ENCODE peak calls at places on chromosomes 1 and 21, in five cellular contexts. A, E, V, T and D are unnamed samples.

GRCh38 chr1:32703479-32704291 is 1.1 kb upstream of the SYNC start:
- DNase-seq in A (no peak), E (no peak), V (peak; percentile 54), T (no peak), D (peak; percentile 22)

GRCh38 chr1:70436617-70437236 is 25.7 kb downstream of the CTH start:
- DNase-seq in A (no peak), E (no peak), V (no peak), T (no peak), D (no peak)

GRCh38 chr21:43903451-43904091 is 38.5 kb downstream of the AGPAT3 start:
- DNase-seq in A (peak; percentile 46), E (peak; percentile 30), V (no peak), T (no peak), D (no peak)

GRCh38 chr1:18945401-18945849 is 11.1 kb downstream of the IFFO2 start:
- DNase-seq in A (no peak), E (no peak), V (no peak), T (no peak), D (no peak)

GRCh38 chr1:60171793-60172192 is 98.2 kb upstream of the C1orf87 start:
- DNase-seq in A (no peak), E (no peak), V (no peak), T (no peak), D (no peak)

GRCh38 chr1:15099441-15100137 is 54.0 kb upstream of the TMEM51 start:
- DNase-seq in A (no peak), E (no peak), V (no peak), T (no peak), D (no peak)

GRCh38 chr1:111795401-111795800 is 39.7 kb downstream of the DDX20 start:
- DNase-seq in A (no peak), E (no peak), V (no peak), T (no peak), D (no peak)

GRCh38 chr1:161726631-161727342 is 5.4 kb downstream of the FCRLB start:
- DNase-seq in A (peak; percentile 78), E (peak; percentile 90), V (peak; percentile 80), T (peak; percentile 89), D (peak; percentile 90)

GRCh38 chr1:234968470-234968869 is 160.2 kb downstream of the TOMM20 start:
- DNase-seq in A (no peak), E (peak; percentile 15), V (no peak), T (no peak), D (no peak)

GRCh38 chr1:202155478-202156021 is 4.9 kb downstream of the PTPN7 start:
- DNase-seq in A (no peak), E (peak; percentile 50), V (peak; percentile 41), T (no peak), D (no peak)

GRCh38 chr21:37384416-37384815 is 17.8 kb downstream of the DYRK1A start:
- DNase-seq in A (no peak), E (no peak), V (no peak), T (no peak), D (no peak)

GRCh38 chr1:116360435-116361173 is 12.4 kb upstream of the ATP1A1 start:
- DNase-seq in A (no peak), E (no peak), V (no peak), T (peak; percentile 32), D (peak; percentile 22)
- TF ChIP-seq CTCF in A (peak; percentile 41), E (peak; percentile 12), V (peak; percentile 18), T (peak; percentile 12), D (no peak)

DNA sequence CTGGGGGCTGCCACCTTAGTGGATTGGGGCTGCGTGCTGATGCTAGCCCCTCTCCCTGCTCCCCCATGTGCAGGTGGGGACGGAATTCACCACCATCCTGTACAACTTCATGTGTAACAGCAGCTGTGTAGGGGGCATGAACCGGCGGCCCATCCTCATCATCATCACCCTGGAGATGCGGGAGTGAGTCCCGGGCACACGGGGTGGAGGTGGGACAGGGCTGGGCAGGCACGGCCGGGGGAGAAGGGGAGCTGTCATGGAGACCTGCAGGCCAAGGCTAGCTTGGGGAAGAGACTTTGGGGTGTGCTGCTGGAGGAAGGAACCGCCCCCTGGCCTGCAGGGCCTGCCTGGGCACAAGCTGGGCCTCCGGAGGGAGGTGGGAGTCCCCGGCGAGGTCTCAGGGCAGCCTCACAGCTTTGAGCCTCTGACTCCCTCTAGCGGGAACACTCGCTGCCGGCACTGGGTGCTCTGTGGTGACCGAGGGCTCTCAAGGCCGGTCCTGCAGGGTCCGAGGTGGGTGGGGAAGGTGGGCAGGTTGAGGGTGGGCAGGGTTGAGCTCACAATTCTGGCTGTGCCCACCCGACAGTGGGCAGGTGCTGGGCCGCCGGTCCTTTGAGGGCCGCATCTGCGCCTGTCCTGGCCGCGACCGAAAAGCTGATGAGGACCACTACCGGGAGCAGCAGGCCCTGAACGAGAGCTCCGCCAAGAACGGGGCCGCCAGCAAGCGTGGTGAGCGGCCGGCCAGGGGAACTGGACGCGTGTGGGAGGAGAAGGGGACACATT is 25.0 kb upstream of the CCDC27 start:
- DNase-seq in A (peak; percentile 41), E (peak; percentile 26), V (no peak), T (peak; percentile 80), D (peak; percentile 81)
- TF ChIP-seq CTCF in A (peak; percentile 51), E (no peak), V (peak; percentile 29), T (peak; percentile 51), D (peak; percentile 58)

GRCh38 chr1:228457017-228457395 is 30.2 kb upstream of the RNF187 start:
- DNase-seq in A (no peak), E (no peak), V (no peak), T (no peak), D (no peak)
- TF ChIP-seq CTCF in A (no peak), E (no peak), V (no peak), T (no peak), D (no peak)

GRCh38 chr21:21101911-21102310 is 103.7 kb downstream of the NCAM2 start:
- DNase-seq in A (peak; percentile 22), E (no peak), V (peak; percentile 2), T (no peak), D (no peak)
- TF ChIP-seq CTCF in A (peak; percentile 57), E (no peak), V (no peak), T (no peak), D (no peak)

DNA sequence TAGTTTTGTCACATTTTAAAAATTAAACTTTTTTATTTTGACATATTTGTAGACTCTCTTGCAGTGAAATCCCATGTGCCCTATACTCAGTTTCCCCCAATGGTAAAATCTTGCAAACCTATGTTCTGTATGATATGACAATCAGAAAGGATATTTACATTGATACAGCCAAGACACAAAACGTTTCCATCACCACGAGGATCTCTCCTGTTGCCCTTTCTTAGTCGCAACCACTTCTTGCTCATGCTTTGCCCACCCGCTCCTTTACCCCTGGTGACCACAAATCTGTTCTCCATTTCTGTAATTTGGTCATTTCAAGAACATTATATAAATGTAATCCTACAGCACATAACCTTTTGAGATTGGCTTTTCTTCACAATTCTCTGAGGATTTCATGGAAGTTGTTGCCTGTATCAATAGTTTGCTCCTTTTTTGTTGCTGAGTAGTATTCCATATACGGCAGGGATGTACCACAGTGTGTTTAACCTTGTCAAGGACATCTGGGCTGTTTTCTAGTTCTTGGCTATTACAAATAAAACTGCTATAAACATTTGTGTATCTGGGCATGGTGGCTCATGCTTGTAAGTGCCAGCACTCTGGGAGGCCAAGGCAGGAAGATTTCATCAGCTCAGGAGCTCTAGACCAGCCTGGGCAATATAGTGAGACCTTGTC is 14.0 kb upstream of the BATF3 start:
- DNase-seq in A (no peak), E (no peak), V (no peak), T (no peak), D (no peak)
- TF ChIP-seq CTCF in A (no peak), E (no peak), V (no peak), T (no peak), D (no peak)